ENCODE peak calls at places on chromosomes 6 and 20, in eight cellular contexts. One of them, this sample, is unnamed.
A peak's percentile ranks its signal among the peaks of the same experiment; 100 is the strongest.

GRCh38 chr6:29828471-29828797 is 809 bp downstream of the HLA-G start:
- DNase-seq in heart right ventricle: no peak
- DNase-seq in tibial artery: no peak
- DNase-seq in ovary: no peak
- DNase-seq in psoas muscle: no peak
- DNase-seq in hepatocyte: no peak
- DNase-seq in mesenchymal stem cell: no peak
- DNase-seq in ascending aorta: no peak
- DNase-seq in this sample: no peak

GRCh38 chr6:1724124-1724523 is 114.4 kb downstream of the FOXC1 start:
- DNase-seq in heart right ventricle: no peak
- DNase-seq in tibial artery: no peak
- DNase-seq in ovary: no peak
- DNase-seq in psoas muscle: no peak
- DNase-seq in hepatocyte: no peak
- DNase-seq in mesenchymal stem cell: no peak
- DNase-seq in ascending aorta: no peak
- DNase-seq in this sample: no peak

GRCh38 chr20:37547912-37548311 is 20.2 kb upstream of the BLCAP start:
- DNase-seq in heart right ventricle: no peak
- DNase-seq in tibial artery: no peak
- DNase-seq in ovary: no peak
- DNase-seq in psoas muscle: no peak
- DNase-seq in hepatocyte: no peak
- DNase-seq in mesenchymal stem cell: no peak
- DNase-seq in ascending aorta: no peak
- DNase-seq in this sample: no peak

GRCh38 chr20:59104848-59105247 is 58.8 kb upstream of the ZNF831 start:
- DNase-seq in heart right ventricle: no peak
- DNase-seq in tibial artery: no peak
- DNase-seq in ovary: no peak
- DNase-seq in psoas muscle: no peak
- DNase-seq in hepatocyte: no peak
- DNase-seq in mesenchymal stem cell: no peak
- DNase-seq in ascending aorta: no peak
- DNase-seq in this sample: no peak

GRCh38 chr6:134727068-134727467 is 222.8 kb downstream of the ALDH8A1 start:
- DNase-seq in heart right ventricle: no peak
- DNase-seq in tibial artery: no peak
- DNase-seq in ovary: no peak
- DNase-seq in psoas muscle: no peak
- DNase-seq in hepatocyte: no peak
- DNase-seq in mesenchymal stem cell: no peak
- DNase-seq in ascending aorta: no peak
- DNase-seq in this sample: no peak

GRCh38 chr6:79621579-79621978 is 9.6 kb upstream of the SH3BGRL2 start:
- DNase-seq in heart right ventricle: no peak
- DNase-seq in tibial artery: no peak
- DNase-seq in ovary: no peak
- DNase-seq in psoas muscle: no peak
- DNase-seq in hepatocyte: no peak
- DNase-seq in mesenchymal stem cell: no peak
- DNase-seq in ascending aorta: no peak
- DNase-seq in this sample: no peak

GRCh38 chr20:19735446-19735845 is 22.6 kb upstream of the RIN2 start:
- DNase-seq in heart right ventricle: peak; percentile 65
- DNase-seq in tibial artery: peak; percentile 92
- DNase-seq in ovary: peak; percentile 54
- DNase-seq in psoas muscle: peak; percentile 87
- DNase-seq in hepatocyte: peak; percentile 69
- DNase-seq in mesenchymal stem cell: peak; percentile 90
- DNase-seq in ascending aorta: peak; percentile 93
- DNase-seq in this sample: peak; percentile 79

GRCh38 chr6:47168176-47168575 is 126.0 kb upstream of the ADGRF1 start:
- DNase-seq in heart right ventricle: peak; percentile 14
- DNase-seq in tibial artery: peak; percentile 73
- DNase-seq in ovary: no peak
- DNase-seq in psoas muscle: peak; percentile 80
- DNase-seq in hepatocyte: peak; percentile 74
- DNase-seq in mesenchymal stem cell: peak; percentile 93
- DNase-seq in ascending aorta: peak; percentile 66
- DNase-seq in this sample: peak; percentile 16

GRCh38 chr20:47922280-47922675 is 137.0 kb upstream of the SULF2 start:
- DNase-seq in heart right ventricle: no peak
- DNase-seq in tibial artery: no peak
- DNase-seq in ovary: no peak
- DNase-seq in psoas muscle: no peak
- DNase-seq in hepatocyte: peak; percentile 25
- DNase-seq in mesenchymal stem cell: peak; percentile 25
- DNase-seq in ascending aorta: no peak
- DNase-seq in this sample: no peak

GRCh38 chr20:24653306-24653705 is 183.9 kb downstream of the SYNDIG1 start:
- DNase-seq in heart right ventricle: no peak
- DNase-seq in tibial artery: peak; percentile 31
- DNase-seq in ovary: no peak
- DNase-seq in psoas muscle: no peak
- DNase-seq in hepatocyte: peak; percentile 68
- DNase-seq in mesenchymal stem cell: peak; percentile 38
- DNase-seq in ascending aorta: no peak
- DNase-seq in this sample: no peak

GRCh38 chr6:49453221-49453620 is 9.8 kb downstream of the MMUT start:
- DNase-seq in heart right ventricle: no peak
- DNase-seq in tibial artery: no peak
- DNase-seq in ovary: no peak
- DNase-seq in psoas muscle: no peak
- DNase-seq in hepatocyte: peak; percentile 8
- DNase-seq in mesenchymal stem cell: peak; percentile 16
- DNase-seq in ascending aorta: no peak
- DNase-seq in this sample: no peak

GRCh38 chr6:80001337-80001736 is 3.1 kb upstream of the TTK start:
- DNase-seq in heart right ventricle: no peak
- DNase-seq in tibial artery: no peak
- DNase-seq in ovary: no peak
- DNase-seq in psoas muscle: no peak
- DNase-seq in hepatocyte: no peak
- DNase-seq in mesenchymal stem cell: no peak
- DNase-seq in ascending aorta: no peak
- DNase-seq in this sample: no peak

GRCh38 chr6:168908166-168908565 is 345.5 kb downstream of the THBS2 start:
- DNase-seq in heart right ventricle: no peak
- DNase-seq in tibial artery: no peak
- DNase-seq in ovary: no peak
- DNase-seq in psoas muscle: no peak
- DNase-seq in hepatocyte: no peak
- DNase-seq in mesenchymal stem cell: no peak
- DNase-seq in ascending aorta: no peak
- DNase-seq in this sample: no peak

GRCh38 chr6:25640446-25640845 is 11.6 kb upstream of the SCGN start:
- DNase-seq in heart right ventricle: no peak
- DNase-seq in tibial artery: no peak
- DNase-seq in ovary: no peak
- DNase-seq in psoas muscle: no peak
- DNase-seq in hepatocyte: no peak
- DNase-seq in mesenchymal stem cell: no peak
- DNase-seq in ascending aorta: no peak
- DNase-seq in this sample: no peak
- H3K27me3 ChIP-seq in heart right ventricle: peaks cover 23% of the 10 kb centered on the region
- H3K27me3 ChIP-seq in tibial artery: no peaks in the 10 kb centered on the region
- H3K27me3 ChIP-seq in ovary: no peaks in the 10 kb centered on the region
- H3K27me3 ChIP-seq in psoas muscle: no peaks in the 10 kb centered on the region
- H3K27me3 ChIP-seq in hepatocyte: no peaks in the 10 kb centered on the region
- H3K27me3 ChIP-seq in mesenchymal stem cell: peaks cover 46% of the 10 kb centered on the region
- H3K27me3 ChIP-seq in ascending aorta: no peaks in the 10 kb centered on the region
- H3K27me3 ChIP-seq in this sample: peaks cover 19% of the 10 kb centered on the region

DNA sequence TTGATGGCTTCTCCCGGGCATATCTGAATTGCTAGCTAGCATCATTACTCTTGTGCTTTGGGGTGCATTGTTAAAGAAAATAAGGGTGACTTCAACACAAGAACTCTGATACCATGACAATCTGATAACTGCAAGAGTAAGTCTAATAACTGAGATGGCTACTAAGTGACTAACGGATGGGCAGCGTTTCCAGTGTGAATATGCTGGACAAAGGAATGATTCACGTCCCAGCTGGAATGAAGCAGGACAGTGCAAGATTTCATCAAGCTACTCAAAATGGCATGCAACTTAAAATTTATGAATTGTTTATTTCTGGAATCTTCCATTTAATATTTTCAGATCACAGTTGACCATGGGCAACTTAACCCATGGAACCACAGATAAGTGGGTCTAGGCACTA is 31.7 kb downstream of the MOXD1 start:
- DNase-seq in heart right ventricle: no peak
- DNase-seq in tibial artery: no peak
- DNase-seq in ovary: no peak
- DNase-seq in psoas muscle: no peak
- DNase-seq in hepatocyte: no peak
- DNase-seq in mesenchymal stem cell: peak; percentile 56
- DNase-seq in ascending aorta: no peak
- DNase-seq in this sample: peak; percentile 49
- H3K27me3 ChIP-seq in heart right ventricle: no peaks in the 10 kb centered on the region
- H3K27me3 ChIP-seq in tibial artery: no peaks in the 10 kb centered on the region
- H3K27me3 ChIP-seq in ovary: no peaks in the 10 kb centered on the region
- H3K27me3 ChIP-seq in psoas muscle: peaks cover 3% of the 10 kb centered on the region
- H3K27me3 ChIP-seq in hepatocyte: no peaks in the 10 kb centered on the region
- H3K27me3 ChIP-seq in mesenchymal stem cell: no peaks in the 10 kb centered on the region
- H3K27me3 ChIP-seq in ascending aorta: no peaks in the 10 kb centered on the region
- H3K27me3 ChIP-seq in this sample: no peaks in the 10 kb centered on the region

GRCh38 chr6:150368762-150369161 is at the start of gene IYD:
- DNase-seq in heart right ventricle: no peak
- DNase-seq in tibial artery: no peak
- DNase-seq in ovary: no peak
- DNase-seq in psoas muscle: no peak
- DNase-seq in hepatocyte: peak; percentile 81
- DNase-seq in mesenchymal stem cell: no peak
- DNase-seq in ascending aorta: no peak
- DNase-seq in this sample: no peak
- H3K27me3 ChIP-seq in heart right ventricle: no peaks in the 10 kb centered on the region
- H3K27me3 ChIP-seq in tibial artery: no peaks in the 10 kb centered on the region
- H3K27me3 ChIP-seq in ovary: no peaks in the 10 kb centered on the region
- H3K27me3 ChIP-seq in psoas muscle: no peaks in the 10 kb centered on the region
- H3K27me3 ChIP-seq in hepatocyte: no peaks in the 10 kb centered on the region
- H3K27me3 ChIP-seq in mesenchymal stem cell: no peaks in the 10 kb centered on the region
- H3K27me3 ChIP-seq in ascending aorta: no peaks in the 10 kb centered on the region
- H3K27me3 ChIP-seq in this sample: no peaks in the 10 kb centered on the region

GRCh38 chr6:125030969-125031368 is 68.7 kb downstream of the RNF217 start:
- DNase-seq in heart right ventricle: no peak
- DNase-seq in tibial artery: no peak
- DNase-seq in ovary: no peak
- DNase-seq in psoas muscle: no peak
- DNase-seq in hepatocyte: no peak
- DNase-seq in mesenchymal stem cell: no peak
- DNase-seq in ascending aorta: no peak
- DNase-seq in this sample: no peak

GRCh38 chr6:125027287-125027686 is 65.0 kb downstream of the RNF217 start:
- DNase-seq in heart right ventricle: no peak
- DNase-seq in tibial artery: no peak
- DNase-seq in ovary: no peak
- DNase-seq in psoas muscle: no peak
- DNase-seq in hepatocyte: no peak
- DNase-seq in mesenchymal stem cell: no peak
- DNase-seq in ascending aorta: no peak
- DNase-seq in this sample: no peak

DNA sequence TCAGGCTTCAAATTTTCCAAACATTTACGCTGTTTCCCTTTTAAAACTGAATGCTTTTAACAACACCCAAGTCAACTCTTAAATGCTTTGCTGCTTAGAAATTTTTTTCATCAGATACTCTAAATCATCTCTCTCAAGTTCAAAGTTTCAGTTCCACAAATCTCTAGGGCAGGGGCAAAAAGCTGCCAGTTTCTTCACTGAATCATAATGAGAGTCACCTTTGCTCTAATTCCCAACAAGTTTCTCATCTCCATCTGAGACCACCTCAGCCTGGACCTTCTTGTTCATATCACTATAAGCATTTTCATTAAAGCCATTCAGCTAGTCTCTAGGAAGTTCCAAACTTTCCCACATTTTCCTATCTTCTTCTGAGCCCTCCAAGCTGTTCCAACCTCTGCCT is 69.1 kb downstream of the RNF217 start:
- DNase-seq in heart right ventricle: no peak
- DNase-seq in tibial artery: no peak
- DNase-seq in ovary: no peak
- DNase-seq in psoas muscle: no peak
- DNase-seq in hepatocyte: no peak
- DNase-seq in mesenchymal stem cell: no peak
- DNase-seq in ascending aorta: no peak
- DNase-seq in this sample: no peak
- H3K27me3 ChIP-seq in heart right ventricle: no peaks in the 10 kb centered on the region
- H3K27me3 ChIP-seq in tibial artery: no peaks in the 10 kb centered on the region
- H3K27me3 ChIP-seq in ovary: no peaks in the 10 kb centered on the region
- H3K27me3 ChIP-seq in psoas muscle: no peaks in the 10 kb centered on the region
- H3K27me3 ChIP-seq in hepatocyte: no peaks in the 10 kb centered on the region
- H3K27me3 ChIP-seq in mesenchymal stem cell: no peaks in the 10 kb centered on the region
- H3K27me3 ChIP-seq in ascending aorta: no peaks in the 10 kb centered on the region
- H3K27me3 ChIP-seq in this sample: no peaks in the 10 kb centered on the region

GRCh38 chr20:63174309-63175030 is 41.5 kb downstream of the YTHDF1 start:
- DNase-seq in heart right ventricle: no peak
- DNase-seq in tibial artery: no peak
- DNase-seq in ovary: no peak
- DNase-seq in psoas muscle: no peak
- DNase-seq in hepatocyte: no peak
- DNase-seq in mesenchymal stem cell: no peak
- DNase-seq in ascending aorta: no peak
- DNase-seq in this sample: no peak
- H3K27me3 ChIP-seq in heart right ventricle: peaks cover 69% of the 10 kb centered on the region
- H3K27me3 ChIP-seq in tibial artery: peaks cover 10% of the 10 kb centered on the region
- H3K27me3 ChIP-seq in ovary: peaks cover 7% of the 10 kb centered on the region
- H3K27me3 ChIP-seq in psoas muscle: peaks cover 85% of the 10 kb centered on the region
- H3K27me3 ChIP-seq in hepatocyte: peaks cover 81% of the 10 kb centered on the region
- H3K27me3 ChIP-seq in mesenchymal stem cell: peaks cover 87% of the 10 kb centered on the region
- H3K27me3 ChIP-seq in ascending aorta: peaks cover 42% of the 10 kb centered on the region
- H3K27me3 ChIP-seq in this sample: peaks cover 71% of the 10 kb centered on the region

GRCh38 chr6:96700931-96701330 is 136.3 kb downstream of the GPR63 start:
- DNase-seq in heart right ventricle: no peak
- DNase-seq in tibial artery: no peak
- DNase-seq in ovary: no peak
- DNase-seq in psoas muscle: no peak
- DNase-seq in hepatocyte: no peak
- DNase-seq in mesenchymal stem cell: no peak
- DNase-seq in ascending aorta: no peak
- DNase-seq in this sample: no peak
- H3K27me3 ChIP-seq in heart right ventricle: no peaks in the 10 kb centered on the region
- H3K27me3 ChIP-seq in tibial artery: no peaks in the 10 kb centered on the region
- H3K27me3 ChIP-seq in ovary: no peaks in the 10 kb centered on the region
- H3K27me3 ChIP-seq in psoas muscle: no peaks in the 10 kb centered on the region
- H3K27me3 ChIP-seq in hepatocyte: no peaks in the 10 kb centered on the region
- H3K27me3 ChIP-seq in mesenchymal stem cell: no peaks in the 10 kb centered on the region
- H3K27me3 ChIP-seq in ascending aorta: no peaks in the 10 kb centered on the region
- H3K27me3 ChIP-seq in this sample: no peaks in the 10 kb centered on the region

DNA sequence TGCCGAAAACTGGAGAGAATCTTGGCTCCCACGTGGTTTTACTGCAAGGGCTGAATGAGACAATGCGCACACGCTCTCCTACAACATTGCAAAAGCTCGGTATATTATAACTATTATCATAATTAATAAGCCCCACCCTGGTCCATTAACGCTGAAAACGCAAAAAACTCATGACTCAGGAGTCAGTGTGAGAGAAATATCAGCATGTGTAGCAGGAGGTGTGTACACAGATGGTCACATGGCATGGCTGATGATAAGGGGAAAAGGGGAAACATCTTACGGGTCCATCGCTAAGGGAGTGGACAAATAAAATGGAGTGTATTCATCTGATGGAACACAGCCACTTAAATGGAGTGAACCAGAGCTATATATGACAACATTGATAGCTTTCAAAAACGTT is 29.2 kb downstream of the CDH22 start:
- DNase-seq in heart right ventricle: no peak
- DNase-seq in tibial artery: no peak
- DNase-seq in ovary: no peak
- DNase-seq in psoas muscle: no peak
- DNase-seq in hepatocyte: no peak
- DNase-seq in mesenchymal stem cell: no peak
- DNase-seq in ascending aorta: no peak
- DNase-seq in this sample: no peak
- H3K27me3 ChIP-seq in heart right ventricle: peaks cover 56% of the 10 kb centered on the region
- H3K27me3 ChIP-seq in tibial artery: no peaks in the 10 kb centered on the region
- H3K27me3 ChIP-seq in ovary: no peaks in the 10 kb centered on the region
- H3K27me3 ChIP-seq in psoas muscle: peaks cover 40% of the 10 kb centered on the region
- H3K27me3 ChIP-seq in hepatocyte: peaks cover 39% of the 10 kb centered on the region
- H3K27me3 ChIP-seq in mesenchymal stem cell: peaks cover 67% of the 10 kb centered on the region
- H3K27me3 ChIP-seq in ascending aorta: no peaks in the 10 kb centered on the region
- H3K27me3 ChIP-seq in this sample: no peaks in the 10 kb centered on the region